ENCODE peak calls at places on chromosomes 5 and 9, in five cellular contexts. B is A549, C is fibroblast of villous mesenchyme, V is left lung, Y is heart right ventricle. D is an unnamed sample.

GRCh38 chr5:151451626-151452520 is 4.5 kb downstream of the SLC36A1 start:
- DNase-seq in Y (no peak), V (no peak), B (peak), C (peak), D (no peak)

GRCh38 chr9:107711528-107711927 is 222.0 kb upstream of the KLF4 start:
- DNase-seq in B (peak), C (peak), V (no peak), Y (no peak), D (peak)

GRCh38 chr9:91720313-91720712 is 229.7 kb downstream of the ROR2 start:
- DNase-seq in B (no peak), V (no peak), C (no peak), Y (no peak), D (no peak)

GRCh38 chr9:18994263-18994916 is 38.6 kb downstream of the SAXO1 start:
- DNase-seq in C (no peak), B (no peak), V (no peak), Y (no peak), D (no peak)

GRCh38 chr5:145681686-145682085 is 153.5 kb downstream of the PRELID2 start:
- DNase-seq in C (peak), V (no peak), B (peak), Y (peak), D (peak)

GRCh38 chr5:75510417-75510835 is 1.0 kb downstream of the CERT1 start:
- DNase-seq in V (peak), Y (no peak), C (peak), B (no peak), D (no peak)

GRCh38 chr5:177447066-177447610 is 524 bp downstream of the PRR7 start:
- DNase-seq in V (no peak), C (peak), B (peak), Y (no peak), D (peak)

GRCh38 chr9:132242621-132243155 is 80.8 kb downstream of the NTNG2 start:
- DNase-seq in B (no peak), Y (no peak), C (no peak), V (no peak), D (no peak)

GRCh38 chr9:13750639-13751038 is 471.1 kb upstream of the MPDZ start:
- DNase-seq in V (no peak), C (no peak), B (no peak), Y (no peak), D (no peak)
- TF ChIP-seq CTCF in V (no peak), C (no peak), B (no peak), Y (no peak), D (no peak)

GRCh38 chr5:124905756-124906155 is 159.3 kb upstream of the ZNF608 start:
- DNase-seq in B (no peak), V (no peak), C (peak), Y (no peak), D (no peak)

GRCh38 chr5:124905256-124905655 is 158.8 kb upstream of the ZNF608 start:
- DNase-seq in Y (no peak), C (no peak), B (no peak), V (no peak), D (no peak)

GRCh38 chr5:124906339-124907097 is 160.1 kb upstream of the ZNF608 start:
- DNase-seq in V (no peak), C (peak), Y (peak), B (no peak), D (peak)

GRCh38 chr5:124908603-124909451 is 162.4 kb upstream of the ZNF608 start:
- DNase-seq in B (no peak), V (no peak), Y (no peak), C (peak), D (no peak)

DNA sequence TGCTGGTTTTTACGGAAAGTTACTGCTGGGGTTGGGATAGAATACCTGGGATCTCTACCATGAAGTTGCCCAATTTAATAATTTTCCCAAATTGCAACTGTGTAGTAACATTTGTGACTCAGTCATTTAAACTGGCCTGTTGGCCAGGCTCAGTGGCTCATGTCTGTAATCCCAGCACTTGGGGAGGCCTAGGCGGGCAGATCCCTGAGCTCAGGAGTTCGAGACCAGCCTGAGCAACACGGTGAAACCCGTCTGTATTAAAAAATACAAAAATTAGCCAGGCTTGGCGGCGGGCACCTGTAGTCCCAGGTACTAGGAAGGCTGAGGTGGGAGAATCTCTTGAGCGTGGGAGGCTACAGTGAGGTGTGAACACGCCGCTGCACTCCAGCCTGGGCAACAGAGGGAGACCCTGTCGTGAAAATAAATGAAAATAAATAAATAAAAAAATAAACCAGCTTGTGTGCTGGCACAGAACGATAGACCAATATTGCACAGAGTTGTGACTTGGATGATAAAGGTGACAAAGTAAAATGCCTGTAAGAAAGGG is 160.7 kb upstream of the ZNF608 start:
- DNase-seq in B (no peak), Y (no peak), C (no peak), V (no peak), D (no peak)
- TF ChIP-seq CTCF in B (no peak), Y (no peak), C (no peak), V (no peak), D (no peak)

DNA sequence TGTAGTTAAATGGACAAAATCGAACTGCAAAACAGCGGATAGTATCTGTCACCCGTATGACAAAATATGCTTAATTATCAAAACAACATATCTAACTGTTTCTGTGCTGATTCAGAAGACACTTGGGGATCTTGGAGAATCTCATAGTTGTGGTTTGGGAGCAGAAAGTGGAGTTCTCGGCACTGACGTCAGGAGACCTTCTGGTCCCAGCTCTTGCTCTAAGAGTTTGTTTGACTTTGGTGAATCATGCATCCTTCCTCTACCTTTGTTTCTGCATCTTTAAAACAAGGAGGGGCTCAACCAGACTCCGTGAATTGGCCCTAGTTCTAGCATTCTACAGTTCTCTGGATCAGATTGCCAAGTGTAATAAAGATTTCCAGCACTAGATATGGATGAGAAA is 37.0 kb upstream of the TAF1L start:
- DNase-seq in Y (no peak), B (peak), C (peak), V (no peak), D (no peak)
- TF ChIP-seq CTCF in Y (no peak), B (no peak), C (no peak), V (no peak), D (no peak)

GRCh38 chr9:88380118-88380517 is 8.1 kb upstream of the SPIN1 start:
- DNase-seq in Y (no peak), V (no peak), B (no peak), C (no peak), D (no peak)

GRCh38 chr9:88379352-88379751 is 8.9 kb upstream of the SPIN1 start:
- DNase-seq in V (no peak), C (no peak), Y (no peak), B (no peak), D (no peak)

GRCh38 chr9:88373018-88373417 is 15.2 kb upstream of the SPIN1 start:
- DNase-seq in B (no peak), V (no peak), C (no peak), Y (no peak), D (no peak)

GRCh38 chr9:88378317-88378716 is 9.9 kb upstream of the SPIN1 start:
- DNase-seq in B (no peak), V (no peak), C (peak), Y (no peak), D (no peak)
- TF ChIP-seq CTCF in B (no peak), V (no peak), C (peak), Y (no peak), D (no peak)

GRCh38 chr5:132281856-132282614 is 12.2 kb upstream of the SLC22A4 start:
- DNase-seq in B (no peak), V (no peak), C (no peak), Y (no peak), D (no peak)
- TF ChIP-seq CTCF in B (no peak), V (no peak), C (no peak), Y (no peak), D (no peak)

GRCh38 chr9:89619019-89619418 is 14.2 kb downstream of the GADD45G start:
- DNase-seq in B (no peak), Y (no peak), V (no peak), C (no peak), D (no peak)
- TF ChIP-seq CTCF in B (no peak), Y (no peak), V (no peak), C (no peak), D (no peak)

DNA sequence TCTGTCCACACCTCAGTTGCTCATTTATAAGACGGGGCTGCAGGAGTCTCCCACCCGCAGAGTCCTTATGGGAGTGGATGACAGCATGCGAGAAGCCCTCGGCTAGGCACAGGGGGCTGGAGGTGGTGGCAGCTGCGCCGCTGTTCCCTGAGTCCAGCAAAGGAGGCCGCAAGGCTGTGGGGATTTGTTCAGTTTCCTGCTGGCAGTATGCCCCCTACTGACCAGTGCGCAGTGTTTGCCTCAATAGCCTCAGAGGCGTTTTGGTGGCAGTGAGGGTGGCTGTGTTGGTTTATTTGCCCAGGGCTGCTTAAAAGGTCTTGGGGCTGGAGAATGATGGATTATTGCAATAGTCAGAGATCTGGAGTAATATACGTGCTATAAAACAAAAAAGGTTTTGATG is 176.3 kb upstream of the OTULINL start:
- DNase-seq in C (no peak), B (peak), Y (no peak), V (no peak), D (no peak)
- TF ChIP-seq CTCF in C (no peak), B (peak), Y (no peak), V (no peak), D (no peak)

GRCh38 chr5:147675168-147675567 is 107.4 kb downstream of the JAKMIP2 start:
- DNase-seq in B (no peak), V (no peak), C (no peak), Y (no peak), D (no peak)
- TF ChIP-seq CTCF in B (no peak), V (no peak), C (no peak), Y (no peak), D (no peak)

GRCh38 chr5:3326569-3327232 is 268.9 kb upstream of the IRX1 start:
- DNase-seq in Y (no peak), V (no peak), C (no peak), B (no peak), D (no peak)

GRCh38 chr5:3323144-3323543 is 272.5 kb upstream of the IRX1 start:
- DNase-seq in Y (no peak), C (no peak), V (no peak), B (no peak), D (no peak)

GRCh38 chr5:3324421-3325101 is 271.1 kb upstream of the IRX1 start:
- DNase-seq in V (no peak), B (no peak), Y (no peak), C (no peak), D (no peak)

GRCh38 chr5:3325811-3326568 is 269.6 kb upstream of the IRX1 start:
- DNase-seq in B (no peak), V (no peak), Y (no peak), C (no peak), D (no peak)

GRCh38 chr5:3325206-3325605 is 270.4 kb upstream of the IRX1 start:
- DNase-seq in V (no peak), B (no peak), C (no peak), Y (no peak), D (no peak)
- TF ChIP-seq CTCF in V (no peak), B (no peak), C (no peak), Y (no peak), D (no peak)

GRCh38 chr9:137294684-137295312 is 7.3 kb downstream of the NRARP start:
- DNase-seq in Y (no peak), B (no peak), V (no peak), C (peak), D (no peak)
- TF ChIP-seq CTCF in Y (peak), B (peak), V (no peak), C (peak), D (no peak)

D was measured in Calu3.